ENCODE peak calls at places on chromosomes 7 and 10, in five cellular contexts. L is MG63, V is IMR-90, T is Calu3, F is astrocyte of the spinal cord. K is an unnamed sample.

GRCh38 chr7:12564996-12565764 is 5.3 kb upstream of the SCIN start:
- DNase-seq in L (no peak), V (no peak), T (no peak), F (no peak), K (no peak)

GRCh38 chr7:121793716-121794115 is 79.2 kb upstream of the PTPRZ1 start:
- DNase-seq in L (no peak), V (no peak), T (no peak), F (peak), K (no peak)

GRCh38 chr7:142568430-142569097 is 180.7 kb upstream of the PRSS1 start:
- DNase-seq in L (peak), V (peak), T (no peak), F (peak), K (no peak)

GRCh38 chr10:6141296-6142151 is 52.7 kb downstream of the RBM17 start:
- DNase-seq in L (peak), V (peak), T (peak), F (peak), K (no peak)

GRCh38 chr10:113053881-113054280 is 103.8 kb downstream of the TCF7L2 start:
- DNase-seq in L (no peak), V (no peak), T (no peak), F (peak), K (no peak)

GRCh38 chr10:71217266-71218045 is 5.1 kb downstream of the UNC5B start:
- DNase-seq in L (peak), V (no peak), T (no peak), F (peak), K (no peak)

GRCh38 chr10:113386005-113386404 is 166.8 kb upstream of the HABP2 start:
- DNase-seq in L (peak), V (peak), T (peak), F (no peak), K (no peak)

GRCh38 chr7:143325215-143325614 is 9.3 kb downstream of the CLCN1 start:
- DNase-seq in L (no peak), V (peak), T (no peak), F (no peak), K (no peak)